ENCODE peak calls at places on chromosomes 2 and 18, in five cellular contexts. Q is K562, U is prostate gland, F is body of pancreas, X is hepatocyte. N is an unnamed sample.

GRCh38 chr2:241703128-241703604 is 1.3 kb downstream of the ING5 start:
- DNase-seq in U (no peak), X (no peak), Q (no peak), F (peak; percentile 23), N (no peak)

GRCh38 chr2:86552889-86553288 is 10.4 kb downstream of the CHMP3 start:
- DNase-seq in X (no peak), F (no peak), Q (no peak), U (no peak), N (peak; percentile 14)

GRCh38 chr18:77271720-77272481 is 22.3 kb downstream of the GALR1 start:
- DNase-seq in X (no peak), F (no peak), Q (no peak), U (no peak), N (no peak)

GRCh38 chr18:57970356-57971095 is 73.5 kb upstream of the NEDD4L start:
- DNase-seq in X (no peak), U (no peak), Q (peak; percentile 15), F (no peak), N (no peak)

GRCh38 chr2:240714747-240715725 is 23.4 kb downstream of the AQP12A start:
- DNase-seq in F (peak; percentile 26), X (no peak), U (no peak), Q (no peak), N (no peak)

GRCh38 chr2:169035887-169036286 is 4.8 kb upstream of the ABCB11 start:
- DNase-seq in Q (peak; percentile 21), X (no peak), U (no peak), F (no peak), N (no peak)

GRCh38 chr18:23207191-23207955 is 72.1 kb downstream of the CABLES1 start:
- DNase-seq in F (no peak), U (no peak), Q (peak; percentile 82), X (no peak), N (peak; percentile 63)

GRCh38 chr18:43170586-43170985 is 55.1 kb upstream of the RIT2 start:
- DNase-seq in X (no peak), U (no peak), Q (no peak), F (no peak), N (no peak)

GRCh38 chr2:12881952-12882351 is 165.2 kb downstream of the TRIB2 start:
- DNase-seq in F (no peak), U (no peak), Q (no peak), X (no peak), N (peak; percentile 3)

GRCh38 chr2:134142341-134142738 is 111.5 kb upstream of the MGAT5 start:
- DNase-seq in Q (no peak), F (no peak), X (no peak), U (no peak), N (peak; percentile 47)
- H3K4me1 ChIP-seq in Q (no peaks in the 10 kb centered on the region), F (peaks cover 79% of the 10 kb centered on the region), X (peaks cover 6% of the 10 kb centered on the region), U (no peaks in the 10 kb centered on the region), N (peaks cover 42% of the 10 kb centered on the region)

GRCh38 chr18:34225218-34225553 is 473 bp upstream of the NOL4 start:
- DNase-seq in Q (no peak), U (no peak), X (no peak), F (no peak), N (no peak)
- H3K4me3 ChIP-seq in Q (no peak overlapping the region), U (no peak overlapping the region), X (no peak overlapping the region), F (no peak overlapping the region), N (no peak overlapping the region)

GRCh38 chr2:170986566-170987258 is 57.7 kb downstream of the GORASP2 start:
- DNase-seq in X (no peak), Q (no peak), U (no peak), F (no peak), N (no peak)

GRCh38 chr2:170996316-170996715 is 67.3 kb downstream of the GORASP2 start:
- DNase-seq in Q (no peak), X (no peak), U (no peak), F (no peak), N (no peak)

DNA sequence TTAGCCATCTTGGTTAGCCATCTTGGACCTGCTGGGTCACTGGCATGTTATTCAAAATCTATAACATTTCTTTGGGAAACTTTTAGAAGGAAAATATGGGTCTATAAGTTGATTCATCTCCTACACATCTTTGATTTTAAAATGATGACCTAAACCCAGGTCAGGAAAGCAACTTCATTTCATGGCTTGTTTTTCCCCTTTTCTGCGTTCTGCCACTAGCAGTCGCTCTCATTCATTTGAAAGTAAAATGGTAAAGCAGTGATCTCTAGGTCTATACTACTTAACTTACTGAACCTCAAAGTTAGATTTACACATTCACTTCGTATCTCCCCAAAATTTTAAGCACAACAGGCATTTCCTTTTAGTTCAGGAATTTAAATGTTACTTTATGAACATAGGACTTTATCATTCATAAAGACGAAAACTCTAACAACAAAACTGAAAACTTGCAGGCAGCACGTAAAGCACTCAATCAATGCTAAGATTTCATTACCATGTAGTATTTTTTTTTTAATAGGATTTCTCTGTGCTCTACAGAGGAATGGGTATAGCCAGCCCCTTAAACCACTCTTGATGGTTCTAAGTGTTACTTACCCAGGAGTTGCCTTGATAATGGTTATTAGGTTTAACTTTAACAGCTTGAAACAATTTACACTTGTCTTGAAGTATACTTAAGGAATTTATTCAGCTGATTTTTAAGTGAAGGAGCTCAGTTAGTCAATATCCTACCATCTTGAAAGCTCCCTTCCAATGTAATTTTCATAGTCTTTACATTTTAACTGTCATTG is 62.5 kb downstream of the GORASP2 start:
- DNase-seq in X (no peak), U (no peak), F (no peak), Q (no peak), N (no peak)
- H3K36me3 ChIP-seq in X (no peaks in the 10 kb centered on the region), U (no peaks in the 10 kb centered on the region), F (peaks cover 11% of the 10 kb centered on the region), Q (peaks cover 59% of the 10 kb centered on the region), N (peaks cover 3% of the 10 kb centered on the region)

DNA sequence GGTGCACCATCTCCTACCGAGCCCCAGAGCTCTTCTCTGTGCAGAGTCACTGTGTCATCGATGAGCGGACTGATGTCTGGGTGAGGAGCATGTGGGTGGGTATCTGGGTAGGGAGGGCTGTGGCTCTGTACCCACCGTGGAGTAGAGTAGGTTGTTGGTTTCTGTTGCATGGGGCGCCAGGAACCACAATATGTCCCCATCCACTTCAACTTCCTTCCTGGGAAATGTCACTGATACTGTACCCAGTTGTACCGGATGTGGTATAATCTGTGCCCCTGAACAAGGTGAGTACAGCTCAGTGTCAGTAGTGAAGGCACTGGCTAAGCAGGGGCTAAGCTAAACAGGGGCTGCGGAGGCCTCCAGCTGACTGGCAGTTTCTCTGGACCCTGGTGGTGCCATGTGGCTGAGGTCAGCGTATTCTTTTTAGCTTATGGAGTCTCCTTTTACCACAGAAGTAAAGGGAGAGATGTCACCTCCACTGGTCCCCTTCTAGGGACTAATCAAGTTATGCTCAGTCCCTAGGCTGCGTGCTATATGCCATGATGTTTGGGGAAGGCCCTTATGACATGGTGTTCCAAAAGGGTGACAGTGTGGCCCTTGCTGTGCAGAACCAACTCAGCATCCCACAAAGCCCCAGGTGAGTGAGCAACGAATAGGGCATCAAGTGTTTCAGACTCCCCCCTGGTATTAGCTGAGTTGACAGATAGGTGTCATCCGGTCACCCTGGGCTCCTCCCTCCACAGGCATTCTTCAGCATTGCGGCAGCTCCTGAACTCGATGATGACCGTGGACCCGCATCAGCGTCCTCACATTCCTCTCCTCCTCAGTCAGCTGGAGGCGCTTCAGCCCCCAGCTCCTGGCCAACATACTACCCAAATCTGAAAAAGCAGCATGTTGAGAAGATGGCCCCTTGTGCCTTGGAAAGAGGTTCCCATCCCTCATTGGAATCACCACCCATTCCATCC is 2.7 kb downstream of the STK16 start:
- DNase-seq in Q (peak; percentile 18), X (no peak), U (no peak), F (peak; percentile 32), N (peak; percentile 71)
- H3K4me1 ChIP-seq in Q (peaks cover 31% of the 10 kb centered on the region), X (peaks cover 44% of the 10 kb centered on the region), U (peaks cover 29% of the 10 kb centered on the region), F (peaks cover 80% of the 10 kb centered on the region), N (peaks cover 22% of the 10 kb centered on the region)

DNA sequence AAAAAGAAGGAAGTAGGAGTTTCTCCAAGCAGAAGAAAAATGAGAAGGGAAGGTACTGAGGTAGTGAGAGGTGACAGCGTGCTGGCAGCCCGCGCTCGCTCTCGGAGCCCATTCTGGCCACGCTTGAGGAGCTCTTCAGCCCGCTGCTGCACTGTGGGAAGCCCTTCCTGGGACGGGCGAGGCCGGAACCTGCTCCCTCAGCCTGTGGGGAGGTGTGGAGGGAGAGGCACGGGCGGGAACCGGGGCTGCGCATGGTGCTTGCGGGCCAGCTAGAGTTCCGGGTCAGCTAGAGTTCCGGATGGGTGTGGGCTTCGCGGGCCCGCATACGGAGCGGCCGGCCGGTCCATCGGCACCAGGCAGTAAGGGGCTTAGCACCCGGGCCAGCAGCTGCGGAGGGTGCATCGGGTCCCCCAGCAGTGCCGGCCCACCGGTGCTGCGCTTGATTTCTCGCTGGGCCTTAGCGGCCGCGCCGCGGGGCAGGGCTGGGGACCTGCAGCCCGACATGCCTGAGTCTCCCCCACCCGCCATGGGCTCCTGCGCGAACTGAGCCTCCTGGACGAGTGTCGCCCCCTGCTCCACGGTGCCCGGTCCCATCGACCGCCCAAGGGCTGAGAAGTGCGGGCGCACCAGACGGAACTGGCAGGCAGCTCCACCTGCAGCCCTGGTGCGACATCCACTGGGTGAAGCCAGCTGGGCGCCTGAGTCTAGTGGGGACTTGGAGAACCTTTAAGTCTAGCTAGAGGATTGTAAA is 11.1 kb upstream of the CYS1 start:
- DNase-seq in U (no peak), F (no peak), Q (no peak), X (no peak), N (no peak)
- H3K4me3 ChIP-seq in U (no peak overlapping the region), F (no peak overlapping the region), Q (no peak overlapping the region), X (no peak overlapping the region), N (no peak overlapping the region)

GRCh38 chr2:70985956-70986355 is 7.5 kb downstream of the ANKRD53 start:
- DNase-seq in X (no peak), Q (no peak), F (no peak), U (no peak), N (no peak)

GRCh38 chr2:70987386-70987785 is 7.3 kb downstream of the TEX261 start:
- DNase-seq in U (no peak), F (no peak), X (no peak), Q (no peak), N (no peak)

GRCh38 chr2:70985283-70985688 is 6.9 kb downstream of the ANKRD53 start:
- DNase-seq in Q (no peak), U (no peak), X (no peak), F (no peak), N (no peak)

GRCh38 chr2:70988151-70988550 is 6.5 kb downstream of the TEX261 start:
- DNase-seq in Q (no peak), U (no peak), X (no peak), F (peak; percentile 21), N (no peak)

DNA sequence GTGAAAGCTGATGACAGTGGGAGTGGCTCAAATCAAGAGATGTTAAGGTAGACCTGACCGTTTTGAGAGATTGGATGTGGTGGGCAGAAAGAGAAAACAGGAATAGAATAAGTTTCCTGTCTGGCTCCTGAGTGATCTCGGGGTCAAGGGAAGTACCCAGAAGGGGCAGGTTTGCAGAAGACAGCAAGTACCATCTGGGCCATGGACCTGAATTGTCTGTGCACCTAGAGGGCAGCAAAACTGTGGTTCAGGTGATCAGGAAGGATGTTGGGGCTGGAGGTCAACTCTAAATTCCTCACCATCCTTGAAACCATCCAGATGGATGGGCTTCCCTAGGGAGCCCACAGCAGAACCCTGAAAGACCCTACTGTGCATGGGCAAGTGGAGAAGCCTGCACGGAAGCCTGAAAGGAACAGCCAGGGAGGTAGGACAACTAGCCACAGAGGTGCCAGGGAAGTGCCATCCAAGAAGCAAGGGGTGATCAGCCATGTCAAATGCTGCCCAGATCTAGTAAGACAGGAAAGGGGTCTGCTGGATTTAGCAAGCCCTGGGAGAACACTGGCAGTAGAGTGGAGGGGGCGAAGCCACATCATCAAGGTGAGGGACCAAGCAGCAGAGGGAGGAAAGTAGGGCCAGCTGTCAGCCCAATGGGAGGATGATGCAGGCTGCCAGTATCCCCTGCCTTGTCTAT is 8.0 kb downstream of the TEX261 start:
- DNase-seq in U (no peak), F (no peak), Q (no peak), X (no peak), N (no peak)
- H3K36me3 ChIP-seq in U (peaks cover 7% of the 10 kb centered on the region), F (peaks cover 13% of the 10 kb centered on the region), Q (peaks cover 62% of the 10 kb centered on the region), X (no peaks in the 10 kb centered on the region), N (peaks cover 3% of the 10 kb centered on the region)

N was measured in small intestine.